ENCODE peak calls at places on chromosomes 5 and 9, in eight cellular contexts. One of them, this sample, is unnamed.

GRCh38 chr5:123868267-123868666 is 356.3 kb downstream of the CSNK1G3 start:
- DNase-seq in activated naive CD4-positive, alpha-beta T cell: no peak
- DNase-seq in effector memory CD8-positive, alpha-beta T cell: no peak
- DNase-seq in EL: no peak
- DNase-seq in stimulated activated CD8-positive, alpha-beta memory T cell treated with anti-CD3 and anti-CD28 coated beads, Interleukin-7, amount 100 ng/mL, for 4 hours: no peak
- DNase-seq in tibial artery: no peak
- DNase-seq in iPS-NIHi11: no peak
- DNase-seq in KBM-7: no peak
- DNase-seq in this sample: no peak

GRCh38 chr5:178336889-178337785 is 104.5 kb upstream of the PHYKPL start:
- DNase-seq in activated naive CD4-positive, alpha-beta T cell: no peak
- DNase-seq in iPS-NIHi11: no peak
- DNase-seq in stimulated activated CD8-positive, alpha-beta memory T cell treated with anti-CD3 and anti-CD28 coated beads, Interleukin-7, amount 100 ng/mL, for 4 hours: no peak
- DNase-seq in EL: no peak
- DNase-seq in tibial artery: no peak
- DNase-seq in effector memory CD8-positive, alpha-beta T cell: no peak
- DNase-seq in KBM-7: no peak
- DNase-seq in this sample: no peak

GRCh38 chr5:78591227-78591626 is 57.3 kb downstream of the LHFPL2 start:
- DNase-seq in effector memory CD8-positive, alpha-beta T cell: no peak
- DNase-seq in EL: peak
- DNase-seq in KBM-7: no peak
- DNase-seq in tibial artery: no peak
- DNase-seq in activated naive CD4-positive, alpha-beta T cell: no peak
- DNase-seq in iPS-NIHi11: no peak
- DNase-seq in stimulated activated CD8-positive, alpha-beta memory T cell treated with anti-CD3 and anti-CD28 coated beads, Interleukin-7, amount 100 ng/mL, for 4 hours: no peak
- DNase-seq in this sample: no peak

GRCh38 chr5:24765219-24765618 is 120.4 kb upstream of the CDH10 start:
- DNase-seq in EL: no peak
- DNase-seq in KBM-7: no peak
- DNase-seq in iPS-NIHi11: no peak
- DNase-seq in effector memory CD8-positive, alpha-beta T cell: no peak
- DNase-seq in stimulated activated CD8-positive, alpha-beta memory T cell treated with anti-CD3 and anti-CD28 coated beads, Interleukin-7, amount 100 ng/mL, for 4 hours: no peak
- DNase-seq in tibial artery: no peak
- DNase-seq in activated naive CD4-positive, alpha-beta T cell: no peak
- DNase-seq in this sample: no peak

GRCh38 chr5:61732376-61732775 is 400.3 kb downstream of the ZSWIM6 start:
- DNase-seq in effector memory CD8-positive, alpha-beta T cell: no peak
- DNase-seq in KBM-7: no peak
- DNase-seq in iPS-NIHi11: no peak
- DNase-seq in EL: no peak
- DNase-seq in stimulated activated CD8-positive, alpha-beta memory T cell treated with anti-CD3 and anti-CD28 coated beads, Interleukin-7, amount 100 ng/mL, for 4 hours: no peak
- DNase-seq in tibial artery: no peak
- DNase-seq in activated naive CD4-positive, alpha-beta T cell: no peak
- DNase-seq in this sample: no peak

GRCh38 chr9:35385042-35385441 is 104.9 kb upstream of the RUSC2 start:
- DNase-seq in effector memory CD8-positive, alpha-beta T cell: no peak
- DNase-seq in EL: peak
- DNase-seq in stimulated activated CD8-positive, alpha-beta memory T cell treated with anti-CD3 and anti-CD28 coated beads, Interleukin-7, amount 100 ng/mL, for 4 hours: no peak
- DNase-seq in iPS-NIHi11: peak
- DNase-seq in KBM-7: no peak
- DNase-seq in activated naive CD4-positive, alpha-beta T cell: no peak
- DNase-seq in tibial artery: no peak
- DNase-seq in this sample: no peak

GRCh38 chr9:70405808-70406445 is 8.5 kb downstream of the KLF9 start:
- DNase-seq in stimulated activated CD8-positive, alpha-beta memory T cell treated with anti-CD3 and anti-CD28 coated beads, Interleukin-7, amount 100 ng/mL, for 4 hours: no peak
- DNase-seq in activated naive CD4-positive, alpha-beta T cell: no peak
- DNase-seq in iPS-NIHi11: no peak
- DNase-seq in EL: no peak
- DNase-seq in effector memory CD8-positive, alpha-beta T cell: no peak
- DNase-seq in KBM-7: no peak
- DNase-seq in tibial artery: no peak
- DNase-seq in this sample: no peak

GRCh38 chr5:33180900-33181299 is 259.9 kb upstream of the TARS1 start:
- DNase-seq in activated naive CD4-positive, alpha-beta T cell: no peak
- DNase-seq in effector memory CD8-positive, alpha-beta T cell: no peak
- DNase-seq in stimulated activated CD8-positive, alpha-beta memory T cell treated with anti-CD3 and anti-CD28 coated beads, Interleukin-7, amount 100 ng/mL, for 4 hours: no peak
- DNase-seq in tibial artery: no peak
- DNase-seq in EL: peak
- DNase-seq in KBM-7: peak
- DNase-seq in iPS-NIHi11: no peak
- DNase-seq in this sample: no peak

GRCh38 chr5:9847631-9848030 is 217.5 kb upstream of the TAS2R1 start:
- DNase-seq in tibial artery: no peak
- DNase-seq in activated naive CD4-positive, alpha-beta T cell: no peak
- DNase-seq in stimulated activated CD8-positive, alpha-beta memory T cell treated with anti-CD3 and anti-CD28 coated beads, Interleukin-7, amount 100 ng/mL, for 4 hours: no peak
- DNase-seq in KBM-7: no peak
- DNase-seq in EL: no peak
- DNase-seq in effector memory CD8-positive, alpha-beta T cell: no peak
- DNase-seq in iPS-NIHi11: no peak
- DNase-seq in this sample: no peak

GRCh38 chr9:126295082-126295477 is 31.5 kb upstream of the MVB12B start:
- DNase-seq in iPS-NIHi11: no peak
- DNase-seq in effector memory CD8-positive, alpha-beta T cell: no peak
- DNase-seq in KBM-7: no peak
- DNase-seq in tibial artery: no peak
- DNase-seq in EL: no peak
- DNase-seq in stimulated activated CD8-positive, alpha-beta memory T cell treated with anti-CD3 and anti-CD28 coated beads, Interleukin-7, amount 100 ng/mL, for 4 hours: no peak
- DNase-seq in activated naive CD4-positive, alpha-beta T cell: no peak
- DNase-seq in this sample: no peak

GRCh38 chr5:73540192-73540591 is 25.2 kb downstream of the ANKRA2 start:
- DNase-seq in tibial artery: no peak
- DNase-seq in effector memory CD8-positive, alpha-beta T cell: no peak
- DNase-seq in activated naive CD4-positive, alpha-beta T cell: no peak
- DNase-seq in iPS-NIHi11: no peak
- DNase-seq in KBM-7: no peak
- DNase-seq in EL: peak
- DNase-seq in stimulated activated CD8-positive, alpha-beta memory T cell treated with anti-CD3 and anti-CD28 coated beads, Interleukin-7, amount 100 ng/mL, for 4 hours: no peak
- DNase-seq in this sample: no peak

GRCh38 chr5:38827525-38827924 is 18.3 kb upstream of the OSMR start:
- DNase-seq in EL: peak
- DNase-seq in activated naive CD4-positive, alpha-beta T cell: no peak
- DNase-seq in KBM-7: no peak
- DNase-seq in tibial artery: no peak
- DNase-seq in effector memory CD8-positive, alpha-beta T cell: no peak
- DNase-seq in stimulated activated CD8-positive, alpha-beta memory T cell treated with anti-CD3 and anti-CD28 coated beads, Interleukin-7, amount 100 ng/mL, for 4 hours: no peak
- DNase-seq in iPS-NIHi11: no peak
- DNase-seq in this sample: no peak

GRCh38 chr5:1699394-1699793 is 100.2 kb downstream of the MRPL36 start:
- DNase-seq in stimulated activated CD8-positive, alpha-beta memory T cell treated with anti-CD3 and anti-CD28 coated beads, Interleukin-7, amount 100 ng/mL, for 4 hours: no peak
- DNase-seq in iPS-NIHi11: no peak
- DNase-seq in tibial artery: no peak
- DNase-seq in activated naive CD4-positive, alpha-beta T cell: no peak
- DNase-seq in KBM-7: no peak
- DNase-seq in EL: no peak
- DNase-seq in effector memory CD8-positive, alpha-beta T cell: no peak
- DNase-seq in this sample: no peak

GRCh38 chr5:81006955-81007636 is 46.9 kb downstream of the RASGRF2 start:
- DNase-seq in iPS-NIHi11: no peak
- DNase-seq in activated naive CD4-positive, alpha-beta T cell: peak
- DNase-seq in stimulated activated CD8-positive, alpha-beta memory T cell treated with anti-CD3 and anti-CD28 coated beads, Interleukin-7, amount 100 ng/mL, for 4 hours: peak
- DNase-seq in KBM-7: peak
- DNase-seq in EL: no peak
- DNase-seq in effector memory CD8-positive, alpha-beta T cell: peak
- DNase-seq in tibial artery: no peak
- DNase-seq in this sample: peak

GRCh38 chr9:133991211-133991921 is 758 bp downstream of the VAV2 start:
- DNase-seq in effector memory CD8-positive, alpha-beta T cell: no peak
- DNase-seq in KBM-7: no peak
- DNase-seq in stimulated activated CD8-positive, alpha-beta memory T cell treated with anti-CD3 and anti-CD28 coated beads, Interleukin-7, amount 100 ng/mL, for 4 hours: no peak
- DNase-seq in iPS-NIHi11: peak
- DNase-seq in tibial artery: no peak
- DNase-seq in EL: peak
- DNase-seq in activated naive CD4-positive, alpha-beta T cell: no peak
- DNase-seq in this sample: no peak

GRCh38 chr5:137055271-137055872 is 443.8 kb downstream of the SPOCK1 start:
- DNase-seq in activated naive CD4-positive, alpha-beta T cell: no peak
- DNase-seq in KBM-7: no peak
- DNase-seq in stimulated activated CD8-positive, alpha-beta memory T cell treated with anti-CD3 and anti-CD28 coated beads, Interleukin-7, amount 100 ng/mL, for 4 hours: no peak
- DNase-seq in effector memory CD8-positive, alpha-beta T cell: no peak
- DNase-seq in EL: no peak
- DNase-seq in tibial artery: no peak
- DNase-seq in iPS-NIHi11: no peak
- DNase-seq in this sample: no peak

This sample was measured in CD4-positive, CD25-positive, alpha-beta regulatory T cell.